ENCODE peak calls at places on chromosomes 4 and X, in five cellular contexts. V, P, D, Y and R are unnamed samples.

GRCh38 chrX:103356897-103357296 is 591 bp downstream of the TCEAL9 start:
- DNase-seq in D (no peak), Y (no peak), P (no peak), V (no peak), R (no peak)

GRCh38 chr4:24105183-24106039 is 215.6 kb upstream of the PPARGC1A start:
- DNase-seq in D (no peak), Y (peak), P (no peak), V (no peak), R (no peak)

GRCh38 chr4:185567828-185568442 is 32.6 kb upstream of the PDLIM3 start:
- DNase-seq in V (no peak), Y (peak), P (no peak), D (no peak), R (peak)

GRCh38 chr4:61614256-61614655 is 414.1 kb downstream of the ADGRL3 start:
- DNase-seq in V (no peak), D (no peak), Y (no peak), P (no peak), R (no peak)

GRCh38 chr4:48139688-48140087 is 5.6 kb upstream of the TXK start:
- DNase-seq in V (no peak), Y (no peak), D (no peak), P (no peak), R (no peak)

GRCh38 chrX:107871136-107871535 is 45.5 kb downstream of the MID2 start:
- DNase-seq in Y (no peak), P (no peak), V (no peak), D (no peak), R (no peak)

GRCh38 chr4:11535333-11535732 is 106.6 kb upstream of the HS3ST1 start:
- DNase-seq in P (no peak), D (no peak), V (no peak), Y (no peak), R (no peak)

GRCh38 chrX:69568828-69569227 is 47.1 kb upstream of the EDA start:
- DNase-seq in Y (no peak), P (no peak), D (no peak), V (no peak), R (no peak)

GRCh38 chrX:21943460-21944135 is 3.1 kb downstream of the SMS start:
- DNase-seq in V (no peak), P (peak), Y (no peak), D (peak), R (no peak)

GRCh38 chrX:71181910-71182799 is 37.5 kb downstream of the NLGN3 start:
- DNase-seq in D (peak), P (peak), V (peak), Y (peak), R (peak)

GRCh38 chr4:61068745-61069144 is 131.4 kb upstream of the ADGRL3 start:
- DNase-seq in V (no peak), Y (no peak), D (no peak), P (no peak), R (no peak)

GRCh38 chrX:24117288-24117687 is 32.2 kb upstream of the ZFX start:
- DNase-seq in P (no peak), V (no peak), Y (no peak), D (no peak), R (no peak)

GRCh38 chr4:185573651-185574199 is 38.4 kb upstream of the PDLIM3 start:
- DNase-seq in Y (no peak), V (no peak), P (peak), D (peak), R (no peak)

GRCh38 chr4:120070191-120070590 is 3.5 kb upstream of the MAD2L1 start:
- DNase-seq in D (no peak), P (no peak), Y (no peak), V (no peak), R (no peak)

GRCh38 chrX:129979207-129979920 is 3.1 kb upstream of the BCORL1 start:
- DNase-seq in D (no peak), Y (no peak), P (peak), V (no peak), R (no peak)

GRCh38 chr4:184911310-184911709 is 85.5 kb upstream of the ACSL1 start:
- DNase-seq in D (peak), Y (no peak), P (no peak), V (no peak), R (no peak)

GRCh38 chrX:101190736-101191135 is 28.9 kb upstream of the DRP2 start:
- DNase-seq in Y (no peak), P (no peak), D (no peak), V (no peak), R (no peak)

GRCh38 chrX:111216293-111216801 is 53.9 kb downstream of the CAPN6 start:
- DNase-seq in V (no peak), D (no peak), Y (no peak), P (no peak), R (no peak)

GRCh38 chr4:33316033-33316432 is 2595.9 kb downstream of the PCDH7 start:
- DNase-seq in D (no peak), Y (no peak), V (no peak), P (no peak), R (no peak)

GRCh38 chr4:76588268-76588667 is 153.2 kb downstream of the SHROOM3 start:
- DNase-seq in Y (no peak), P (peak), V (peak), D (no peak), R (no peak)

GRCh38 chrX:3250946-3251345 is 95.5 kb downstream of the MXRA5 start:
- DNase-seq in P (no peak), D (no peak), Y (no peak), V (no peak), R (no peak)

GRCh38 chrX:36908801-36909403 is 99.3 kb upstream of the FAM47C start:
- DNase-seq in Y (no peak), D (peak), V (no peak), P (no peak), R (no peak)

GRCh38 chrX:63566856-63567255 is 215.7 kb upstream of the SPIN4 start:
- DNase-seq in P (no peak), V (no peak), D (no peak), Y (no peak), R (no peak)

GRCh38 chr4:107858158-107858742 is 33.5 kb downstream of the SGMS2 start:
- DNase-seq in P (no peak), Y (no peak), D (no peak), V (no peak), R (no peak)

GRCh38 chr4:104294811-104295210 is 199.9 kb downstream of the CXXC4 start:
- DNase-seq in V (no peak), Y (no peak), P (no peak), D (no peak), R (no peak)

GRCh38 chr4:80931645-80932215 is 98.8 kb upstream of the BMP3 start:
- DNase-seq in D (no peak), P (no peak), V (no peak), Y (no peak), R (no peak)

GRCh38 chr4:186104114-186104894 is at the start of gene FAM149A:
- DNase-seq in Y (no peak), D (peak), V (no peak), P (peak), R (no peak)

GRCh38 chrX:53263597-53264094 is 17.7 kb downstream of the IQSEC2 start:
- DNase-seq in Y (no peak), V (no peak), D (peak), P (no peak), R (no peak)

GRCh38 chr4:20368926-20369325 is 117.2 kb downstream of the SLIT2 start:
- DNase-seq in D (no peak), P (no peak), V (no peak), Y (no peak), R (no peak)

GRCh38 chrX:53072418-53073114 is 9.6 kb upstream of the TSPYL2 start:
- DNase-seq in P (no peak), Y (no peak), V (no peak), D (no peak), R (no peak)

GRCh38 chr4:128424524-128425195 is 137.0 kb upstream of the PGRMC2 start:
- DNase-seq in Y (no peak), D (no peak), V (no peak), P (no peak), R (no peak)

DNA sequence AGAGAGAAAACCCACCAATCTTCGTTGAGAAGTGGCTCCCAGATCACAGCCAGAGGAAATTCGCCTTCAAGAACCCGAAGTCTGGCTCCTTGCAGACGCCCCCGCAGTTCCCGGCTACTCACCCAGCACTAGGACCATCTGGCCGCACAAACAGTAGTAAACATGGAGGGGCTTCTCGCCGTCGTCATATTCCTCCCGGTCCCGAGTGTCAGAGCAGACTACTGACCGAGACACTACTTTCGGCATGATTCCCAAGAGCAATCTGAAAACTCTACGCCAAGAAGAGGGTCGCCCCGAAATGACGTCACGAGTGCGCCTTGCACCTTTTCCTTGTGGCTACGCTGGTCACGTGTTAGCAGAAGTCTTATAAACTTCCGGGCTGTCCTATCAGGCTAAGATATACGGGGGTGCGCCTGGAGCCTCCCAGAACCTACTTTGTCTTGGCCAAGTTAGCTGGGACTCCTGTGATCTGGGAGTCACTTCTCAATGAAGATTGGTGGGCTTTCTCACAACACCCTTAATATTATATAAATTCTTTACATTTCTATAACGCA is at the start of gene STEEP1:
- DNase-seq in V (peak), Y (peak), P (peak), D (peak), R (peak)
- H3K27ac ChIP-seq in V (no peak), Y (peak), P (no peak), D (no peak), R (peak)

DNA sequence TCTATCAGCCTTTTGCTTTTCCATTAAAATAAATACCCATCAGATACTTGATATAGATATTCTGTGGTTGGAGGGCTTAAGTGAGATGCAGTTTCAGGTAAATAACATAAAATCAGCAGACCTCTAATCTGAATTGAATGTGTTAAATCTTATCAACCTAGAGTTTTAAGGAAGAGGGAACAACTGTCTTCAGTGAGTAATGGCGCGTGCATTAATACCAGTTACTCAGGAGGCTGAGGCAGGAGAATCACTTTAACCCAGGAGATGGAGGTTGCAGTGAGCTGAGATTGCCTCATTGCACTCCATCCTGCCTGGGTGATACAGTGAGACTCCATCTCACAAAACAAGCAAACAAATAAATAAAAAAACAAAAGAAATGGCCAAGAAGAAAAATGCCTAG is 54.3 kb downstream of the FAT4 start:
- DNase-seq in D (no peak), V (no peak), Y (no peak), P (no peak), R (no peak)
- H3K27ac ChIP-seq in D (no peak), V (no peak), Y (peak), P (no peak), R (no peak)

GRCh38 chr4:74884282-74884681 is 48.6 kb upstream of the PARM1 start:
- DNase-seq in P (no peak), D (no peak), V (no peak), Y (no peak), R (no peak)

GRCh38 chr4:74891037-74891436 is 41.9 kb upstream of the PARM1 start:
- DNase-seq in V (no peak), P (no peak), D (no peak), Y (no peak), R (no peak)

GRCh38 chr4:74886490-74886889 is 46.4 kb upstream of the PARM1 start:
- DNase-seq in D (no peak), Y (no peak), P (no peak), V (no peak), R (no peak)
- H3K27ac ChIP-seq in D (no peak), Y (no peak), P (no peak), V (no peak), R (no peak)

GRCh38 chrX:15988661-15989603 is 134.3 kb upstream of the AP1S2 start:
- DNase-seq in D (no peak), Y (no peak), V (no peak), P (no peak), R (no peak)

GRCh38 chrX:15985937-15986336 is 131.3 kb upstream of the AP1S2 start:
- DNase-seq in P (no peak), D (no peak), Y (no peak), V (no peak), R (no peak)

DNA sequence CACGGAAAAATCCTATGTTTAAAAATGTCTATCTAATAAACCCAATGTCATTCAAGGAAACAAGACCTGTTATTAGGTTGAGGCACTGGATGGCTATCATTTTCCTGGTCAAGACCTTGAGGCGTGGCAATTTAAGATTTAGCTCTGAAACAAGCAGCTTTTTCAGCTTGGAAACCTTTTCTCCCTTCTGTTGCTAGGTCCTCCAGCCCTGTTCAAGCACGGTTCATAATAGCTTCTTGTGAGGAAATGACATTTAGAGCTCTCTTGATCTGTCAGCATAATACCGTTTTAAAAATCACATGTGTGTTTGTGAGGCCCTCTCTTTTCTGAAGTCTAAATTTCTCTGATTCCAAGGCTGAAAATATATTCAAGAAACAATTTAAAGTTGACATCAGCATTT is 133.6 kb upstream of the GRPR start:
- DNase-seq in V (no peak), P (no peak), Y (no peak), D (no peak), R (no peak)
- H3K27ac ChIP-seq in V (no peak), P (no peak), Y (peak), D (no peak), R (no peak)

GRCh38 chr4:124903995-124904722 is 191.6 kb upstream of the ANKRD50 start:
- DNase-seq in Y (no peak), P (no peak), V (no peak), D (peak), R (no peak)

GRCh38 chr4:124907881-124908280 is 195.3 kb upstream of the ANKRD50 start:
- DNase-seq in Y (no peak), D (no peak), V (no peak), P (no peak), R (no peak)

GRCh38 chr4:124902111-124902510 is 189.6 kb upstream of the ANKRD50 start:
- DNase-seq in Y (no peak), D (no peak), V (no peak), P (no peak), R (no peak)

GRCh38 chr4:124899997-124900396 is 187.5 kb upstream of the ANKRD50 start:
- DNase-seq in P (no peak), Y (no peak), D (no peak), V (no peak), R (no peak)

GRCh38 chr4:124904723-124905390 is 192.3 kb upstream of the ANKRD50 start:
- DNase-seq in Y (no peak), V (no peak), D (no peak), P (no peak), R (no peak)
- H3K27ac ChIP-seq in Y (no peak), V (no peak), D (peak), P (no peak), R (no peak)

DNA sequence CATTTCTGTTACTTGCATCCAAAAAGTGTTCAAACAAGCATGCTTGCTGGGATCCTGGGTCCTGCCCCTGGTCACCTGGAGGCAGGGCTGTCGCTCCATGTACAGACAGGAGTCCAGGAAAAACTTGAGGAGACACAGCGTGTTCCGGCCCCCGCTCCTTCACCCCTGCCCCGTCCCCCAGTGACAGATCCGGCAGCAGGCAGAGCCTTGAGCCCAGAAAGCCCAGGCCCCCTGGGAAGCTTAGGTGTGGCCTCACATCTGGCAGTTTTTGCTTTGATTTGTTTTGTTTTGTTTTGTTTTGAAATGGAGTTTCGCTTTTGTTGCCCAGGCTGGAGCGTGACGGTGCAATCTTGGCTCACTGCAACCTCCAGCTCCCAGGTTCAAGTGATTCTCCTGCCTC is 67.0 kb downstream of the TRMT44 start:
- DNase-seq in P (no peak), Y (no peak), V (no peak), D (no peak), R (no peak)
- H3K27ac ChIP-seq in P (no peak), Y (no peak), V (no peak), D (no peak), R (peak)